ENCODE peak calls at places on chromosomes 1 and 21, in five cellular contexts. One of them, this sample, is unnamed.
A peak's percentile ranks its signal among the peaks of the same experiment; 100 is the strongest.

GRCh38 chr1:153629343-153629665 is 1.1 kb downstream of the S100A1 start:
- DNase-seq in left ventricle myocardium inferior: no peak
- DNase-seq in lung: no peak
- DNase-seq in psoas muscle: no peak
- DNase-seq in HepG2: peak; percentile 46
- DNase-seq in this sample: no peak

GRCh38 chr1:184574588-184574987 is 180.1 kb downstream of the EDEM3 start:
- DNase-seq in left ventricle myocardium inferior: no peak
- DNase-seq in lung: no peak
- DNase-seq in psoas muscle: no peak
- DNase-seq in HepG2: no peak
- DNase-seq in this sample: no peak

GRCh38 chr1:238063454-238063853 is 172.7 kb upstream of the ZP4 start:
- DNase-seq in left ventricle myocardium inferior: no peak
- DNase-seq in lung: no peak
- DNase-seq in psoas muscle: no peak
- DNase-seq in HepG2: no peak
- DNase-seq in this sample: no peak

GRCh38 chr1:218705911-218706893 is 361.1 kb downstream of the TGFB2 start:
- DNase-seq in left ventricle myocardium inferior: no peak
- DNase-seq in lung: peak; percentile 29
- DNase-seq in psoas muscle: no peak
- DNase-seq in HepG2: peak; percentile 72
- DNase-seq in this sample: no peak

GRCh38 chr1:207321790-207322530 is 482 bp downstream of the CD55 start:
- DNase-seq in left ventricle myocardium inferior: no peak
- DNase-seq in lung: no peak
- DNase-seq in psoas muscle: no peak
- DNase-seq in HepG2: no peak
- DNase-seq in this sample: no peak

GRCh38 chr21:17472592-17473271 is 40.1 kb upstream of the CXADR start:
- DNase-seq in left ventricle myocardium inferior: no peak
- DNase-seq in lung: no peak
- DNase-seq in psoas muscle: no peak
- DNase-seq in HepG2: peak; percentile 99
- DNase-seq in this sample: no peak

GRCh38 chr21:30818837-30819236 is 5.8 kb upstream of the KRTAP8-1 start:
- DNase-seq in left ventricle myocardium inferior: no peak
- DNase-seq in lung: no peak
- DNase-seq in psoas muscle: no peak
- DNase-seq in HepG2: no peak
- DNase-seq in this sample: no peak

GRCh38 chr1:221462345-221462744 is 279.5 kb downstream of the DUSP10 start:
- DNase-seq in left ventricle myocardium inferior: no peak
- DNase-seq in lung: no peak
- DNase-seq in psoas muscle: no peak
- DNase-seq in HepG2: no peak
- DNase-seq in this sample: no peak

GRCh38 chr1:86054396-86054795 is 102.2 kb downstream of the COL24A1 start:
- DNase-seq in left ventricle myocardium inferior: no peak
- DNase-seq in lung: no peak
- DNase-seq in psoas muscle: no peak
- DNase-seq in HepG2: no peak
- DNase-seq in this sample: no peak

GRCh38 chr1:179813626-179814351 is 63.8 kb downstream of the TOR1AIP2 start:
- DNase-seq in left ventricle myocardium inferior: no peak
- DNase-seq in lung: no peak
- DNase-seq in psoas muscle: no peak
- DNase-seq in HepG2: no peak
- DNase-seq in this sample: no peak

GRCh38 chr1:221900678-221901077 is 158.8 kb upstream of the DUSP10 start:
- DNase-seq in left ventricle myocardium inferior: no peak
- DNase-seq in lung: no peak
- DNase-seq in psoas muscle: no peak
- DNase-seq in HepG2: no peak
- DNase-seq in this sample: no peak

GRCh38 chr1:42942444-42942843 is 16.2 kb downstream of the SLC2A1 start:
- DNase-seq in left ventricle myocardium inferior: no peak
- DNase-seq in lung: no peak
- DNase-seq in psoas muscle: no peak
- DNase-seq in HepG2: no peak
- DNase-seq in this sample: no peak

GRCh38 chr1:41811978-41812852 is 106.5 kb downstream of the HIVEP3 start:
- DNase-seq in left ventricle myocardium inferior: peak; percentile 63
- DNase-seq in lung: peak; percentile 65
- DNase-seq in psoas muscle: peak; percentile 46
- DNase-seq in HepG2: peak; percentile 14
- DNase-seq in this sample: peak; percentile 78

GRCh38 chr1:24930703-24931480 is 816 bp upstream of the RUNX3 start:
- DNase-seq in left ventricle myocardium inferior: no peak
- DNase-seq in lung: no peak
- DNase-seq in psoas muscle: no peak
- DNase-seq in HepG2: no peak
- DNase-seq in this sample: no peak

GRCh38 chr1:26288311-26288941 is 8.5 kb downstream of the SH3BGRL3 start:
- DNase-seq in left ventricle myocardium inferior: no peak
- DNase-seq in lung: no peak
- DNase-seq in psoas muscle: no peak
- DNase-seq in HepG2: no peak
- DNase-seq in this sample: no peak

GRCh38 chr1:94027735-94028515 is 93.0 kb downstream of the ABCA4 start:
- DNase-seq in left ventricle myocardium inferior: no peak
- DNase-seq in lung: no peak
- DNase-seq in psoas muscle: no peak
- DNase-seq in HepG2: peak; percentile 93
- DNase-seq in this sample: no peak

GRCh38 chr1:220734571-220735326 is 13.4 kb upstream of the MTARC2 start:
- DNase-seq in left ventricle myocardium inferior: no peak
- DNase-seq in lung: peak; percentile 44
- DNase-seq in psoas muscle: no peak
- DNase-seq in HepG2: peak; percentile 86
- DNase-seq in this sample: no peak

GRCh38 chr1:203128691-203129500 is 1.4 kb downstream of the ADORA1 start:
- DNase-seq in left ventricle myocardium inferior: no peak
- DNase-seq in lung: no peak
- DNase-seq in psoas muscle: no peak
- DNase-seq in HepG2: no peak
- DNase-seq in this sample: no peak

GRCh38 chr21:14259669-14260458 is 43.9 kb downstream of the RBM11 start:
- DNase-seq in left ventricle myocardium inferior: no peak
- DNase-seq in lung: no peak
- DNase-seq in psoas muscle: no peak
- DNase-seq in HepG2: peak; percentile 39
- DNase-seq in this sample: no peak

GRCh38 chr1:176800978-176801552 is 338.1 kb downstream of the PAPPA2 start:
- DNase-seq in left ventricle myocardium inferior: no peak
- DNase-seq in lung: no peak
- DNase-seq in psoas muscle: no peak
- DNase-seq in HepG2: no peak
- DNase-seq in this sample: peak; percentile 26

GRCh38 chr1:165581926-165582325 is 38.1 kb downstream of the LRRC52 start:
- DNase-seq in left ventricle myocardium inferior: no peak
- DNase-seq in lung: no peak
- DNase-seq in psoas muscle: no peak
- DNase-seq in HepG2: no peak
- DNase-seq in this sample: no peak

GRCh38 chr1:209769171-209769904 is 13.5 kb downstream of the TRAF3IP3 start:
- DNase-seq in left ventricle myocardium inferior: peak; percentile 74
- DNase-seq in lung: peak; percentile 61
- DNase-seq in psoas muscle: peak; percentile 65
- DNase-seq in HepG2: no peak
- DNase-seq in this sample: peak; percentile 77

GRCh38 chr1:43938892-43939587 is 5.4 kb downstream of the ARTN start:
- DNase-seq in left ventricle myocardium inferior: peak; percentile 44
- DNase-seq in lung: no peak
- DNase-seq in psoas muscle: no peak
- DNase-seq in HepG2: no peak
- DNase-seq in this sample: peak; percentile 48

GRCh38 chr1:64982134-64982533 is 15.8 kb upstream of the JAK1 start:
- DNase-seq in left ventricle myocardium inferior: no peak
- DNase-seq in lung: no peak
- DNase-seq in psoas muscle: no peak
- DNase-seq in HepG2: peak; percentile 65
- DNase-seq in this sample: no peak

GRCh38 chr1:170765712-170766330 is 101.9 kb downstream of the PRRX1 start:
- DNase-seq in left ventricle myocardium inferior: no peak
- DNase-seq in lung: no peak
- DNase-seq in psoas muscle: no peak
- DNase-seq in HepG2: no peak
- DNase-seq in this sample: no peak

GRCh38 chr1:42385283-42385682 is 4.7 kb downstream of the RIMKLA start:
- DNase-seq in left ventricle myocardium inferior: no peak
- DNase-seq in lung: no peak
- DNase-seq in psoas muscle: no peak
- DNase-seq in HepG2: no peak
- DNase-seq in this sample: no peak

GRCh38 chr1:921011-921837 is 2.5 kb upstream of the SAMD11 start:
- DNase-seq in left ventricle myocardium inferior: peak; percentile 70
- DNase-seq in lung: no peak
- DNase-seq in psoas muscle: peak; percentile 74
- DNase-seq in HepG2: peak; percentile 60
- DNase-seq in this sample: peak; percentile 86

GRCh38 chr1:9238550-9238949 is 4.0 kb downstream of the H6PD start:
- DNase-seq in left ventricle myocardium inferior: no peak
- DNase-seq in lung: no peak
- DNase-seq in psoas muscle: no peak
- DNase-seq in HepG2: no peak
- DNase-seq in this sample: no peak
- H3K27ac ChIP-seq in left ventricle myocardium inferior: peak overlapping the region; percentile 97
- H3K27ac ChIP-seq in lung: peak overlapping the region; percentile 83
- H3K27ac ChIP-seq in psoas muscle: peak overlapping the region; percentile 90
- H3K27ac ChIP-seq in HepG2: no peak overlapping the region
- H3K27ac ChIP-seq in this sample: peak overlapping the region; percentile 91

GRCh38 chr1:2857521-2857920 is 56.0 kb upstream of the TTC34 start:
- DNase-seq in left ventricle myocardium inferior: no peak
- DNase-seq in lung: no peak
- DNase-seq in psoas muscle: peak; percentile 3
- DNase-seq in HepG2: no peak
- DNase-seq in this sample: peak; percentile 42

GRCh38 chr1:2859881-2860430 is 58.5 kb upstream of the TTC34 start:
- DNase-seq in left ventricle myocardium inferior: no peak
- DNase-seq in lung: no peak
- DNase-seq in psoas muscle: no peak
- DNase-seq in HepG2: no peak
- DNase-seq in this sample: no peak

GRCh38 chr1:2858676-2859075 is 57.2 kb upstream of the TTC34 start:
- DNase-seq in left ventricle myocardium inferior: no peak
- DNase-seq in lung: no peak
- DNase-seq in psoas muscle: no peak
- DNase-seq in HepG2: no peak
- DNase-seq in this sample: no peak

GRCh38 chr1:2860476-2861142 is 59.1 kb upstream of the TTC34 start:
- DNase-seq in left ventricle myocardium inferior: no peak
- DNase-seq in lung: no peak
- DNase-seq in psoas muscle: peak; percentile 6
- DNase-seq in HepG2: no peak
- DNase-seq in this sample: no peak

DNA sequence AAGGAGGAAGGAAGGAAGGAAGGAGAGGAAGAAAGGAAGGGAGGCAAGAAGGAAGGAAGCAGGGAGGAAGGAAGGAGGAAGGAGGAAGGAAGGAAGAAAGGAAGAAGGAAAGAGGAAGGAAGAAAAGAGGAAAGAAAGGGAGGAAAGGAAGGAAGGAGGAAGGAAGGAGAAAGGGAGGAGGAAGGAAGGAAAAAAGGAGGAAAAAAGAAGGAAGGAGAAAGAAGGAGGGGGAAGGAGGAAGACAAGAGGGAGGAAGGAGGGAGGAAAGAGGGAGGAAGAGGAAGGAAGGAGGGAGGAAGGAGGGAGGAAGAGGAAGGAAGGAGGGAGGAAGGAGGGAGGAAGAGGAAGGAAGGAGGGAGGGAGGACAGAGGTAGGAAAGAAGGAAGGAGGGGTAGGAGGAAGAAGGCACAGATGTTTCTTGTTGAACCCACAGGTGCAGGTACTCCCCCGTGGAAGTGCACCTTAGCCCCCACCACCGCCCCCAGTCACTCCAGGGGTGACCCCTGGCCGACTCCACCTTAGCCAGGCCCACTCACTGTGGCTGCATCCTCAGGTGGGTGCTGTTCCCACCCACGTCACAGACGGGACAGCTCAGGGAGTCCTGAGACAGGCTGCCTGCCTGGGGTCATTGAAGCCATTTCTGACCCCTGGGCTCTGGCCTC is 57.9 kb upstream of the TTC34 start:
- DNase-seq in left ventricle myocardium inferior: no peak
- DNase-seq in lung: no peak
- DNase-seq in psoas muscle: peak; percentile 4
- DNase-seq in HepG2: no peak
- DNase-seq in this sample: peak; percentile 13
- H3K9me3 ChIP-seq in left ventricle myocardium inferior: no peaks in the 10 kb centered on the region
- H3K9me3 ChIP-seq in lung: no peaks in the 10 kb centered on the region
- H3K9me3 ChIP-seq in psoas muscle: no peaks in the 10 kb centered on the region
- H3K9me3 ChIP-seq in HepG2: no peaks in the 10 kb centered on the region
- H3K9me3 ChIP-seq in this sample: no peaks in the 10 kb centered on the region

GRCh38 chr1:27348861-27349783 is 7.3 kb downstream of the SYTL1 start:
- DNase-seq in left ventricle myocardium inferior: no peak
- DNase-seq in lung: peak; percentile 67
- DNase-seq in psoas muscle: no peak
- DNase-seq in HepG2: no peak
- DNase-seq in this sample: peak; percentile 33
- TF ChIP-seq CTCF in left ventricle myocardium inferior: no peak
- TF ChIP-seq CTCF in lung: no peak
- TF ChIP-seq CTCF in psoas muscle: no peak
- TF ChIP-seq CTCF in HepG2: no peak
- TF ChIP-seq CTCF in this sample: no peak

GRCh38 chr1:9871021-9871420 is 39.0 kb downstream of the CTNNBIP1 start:
- DNase-seq in left ventricle myocardium inferior: no peak
- DNase-seq in lung: no peak
- DNase-seq in psoas muscle: no peak
- DNase-seq in HepG2: no peak
- DNase-seq in this sample: no peak
- H3K27ac ChIP-seq in left ventricle myocardium inferior: no peak overlapping the region
- H3K27ac ChIP-seq in lung: no peak overlapping the region
- H3K27ac ChIP-seq in psoas muscle: no peak overlapping the region
- H3K27ac ChIP-seq in HepG2: peak overlapping the region; percentile 14
- H3K27ac ChIP-seq in this sample: no peak overlapping the region

DNA sequence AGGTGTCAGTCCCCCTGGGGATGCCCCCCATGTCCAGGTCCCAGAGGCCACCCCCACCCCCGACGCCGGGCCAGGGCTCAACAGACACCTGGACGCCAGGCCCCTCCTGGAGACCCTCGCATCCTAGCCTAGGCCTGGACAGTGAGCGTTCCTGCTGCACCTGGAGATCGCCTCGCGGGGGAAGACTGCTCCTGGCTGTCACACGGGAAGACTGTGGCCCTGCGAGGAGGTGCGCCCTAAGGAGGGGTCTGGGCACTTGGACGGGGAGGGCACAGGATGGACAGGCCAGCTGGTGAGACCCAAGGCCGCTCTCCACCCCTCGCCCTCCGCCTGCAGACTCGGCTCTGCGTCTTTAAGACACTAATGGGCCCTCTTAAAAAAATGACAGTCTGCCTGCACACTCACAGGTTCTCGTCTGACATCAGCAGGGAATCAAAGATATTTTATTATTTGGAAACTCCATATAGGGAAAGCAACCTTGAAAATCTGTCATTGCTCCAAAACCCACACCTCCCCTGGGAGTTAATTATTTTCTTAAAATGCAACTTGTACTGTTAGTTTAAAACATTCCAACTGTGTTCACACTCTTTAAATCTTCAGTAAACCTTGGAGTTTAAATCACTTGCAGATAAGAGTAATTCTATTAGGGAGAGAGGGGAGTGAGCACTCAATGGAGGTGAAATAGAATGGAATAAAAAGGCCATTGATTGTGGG is 45.6 kb upstream of the ACTRT2 start:
- DNase-seq in left ventricle myocardium inferior: no peak
- DNase-seq in lung: no peak
- DNase-seq in psoas muscle: no peak
- DNase-seq in HepG2: no peak
- DNase-seq in this sample: no peak
- H3K9me3 ChIP-seq in left ventricle myocardium inferior: no peaks in the 10 kb centered on the region
- H3K9me3 ChIP-seq in lung: no peaks in the 10 kb centered on the region
- H3K9me3 ChIP-seq in psoas muscle: no peaks in the 10 kb centered on the region
- H3K9me3 ChIP-seq in HepG2: no peaks in the 10 kb centered on the region
- H3K9me3 ChIP-seq in this sample: no peaks in the 10 kb centered on the region

This sample was measured in heart left ventricle.